ENCODE peak calls at places on chromosomes 6 and 20, in five cellular contexts. Y is lower leg skin; J is activated CD4-positive, alpha-beta T cell treated with anti-CD3 and anti-CD28 coated beads, Interleukin-2, amount 50 U/mL, for 24 hours; A is retina; W is hepatocyte. N is an unnamed sample.

GRCh38 chr6:7414811-7415210 is 25.2 kb downstream of the RIOK1 start:
- DNase-seq in Y (no peak), J (no peak), A (no peak), W (peak; percentile 68), N (no peak)

GRCh38 chr6:132768051-132768517 is 10.4 kb upstream of the VNN2 start:
- DNase-seq in Y (no peak), J (no peak), A (peak; percentile 10), W (peak; percentile 60), N (no peak)

GRCh38 chr6:74166849-74167248 is 470.8 kb downstream of the CD109 start:
- DNase-seq in Y (no peak), J (no peak), A (no peak), W (peak; percentile 11), N (no peak)

GRCh38 chr20:60060006-60060557 is 101.9 kb downstream of the CDH26 start:
- DNase-seq in Y (peak; percentile 70), J (no peak), A (no peak), W (no peak), N (no peak)

GRCh38 chr6:45555981-45556771 is 178.4 kb upstream of the SUPT3H start:
- DNase-seq in Y (no peak), J (no peak), A (peak; percentile 51), W (peak; percentile 37), N (no peak)

GRCh38 chr6:168525926-168526630 is 85.1 kb downstream of the SMOC2 start:
- DNase-seq in Y (peak; percentile 68), J (no peak), A (no peak), W (no peak), N (no peak)

GRCh38 chr6:41047745-41048742 is 5.0 kb upstream of the APOBEC2 start:
- DNase-seq in Y (peak; percentile 62), J (no peak), A (no peak), W (no peak), N (no peak)

GRCh38 chr20:10505320-10506226 is 70.5 kb downstream of the SLX4IP start:
- DNase-seq in Y (no peak), J (no peak), A (no peak), W (peak; percentile 70), N (no peak)

GRCh38 chr6:170224694-170225660 is 65.9 kb downstream of the DLL1 start:
- DNase-seq in Y (peak; percentile 89), J (no peak), A (peak; percentile 63), W (peak; percentile 56), N (no peak)

GRCh38 chr6:144415014-144415413 is 129.9 kb downstream of the UTRN start:
- DNase-seq in Y (no peak), J (no peak), A (no peak), W (peak; percentile 21), N (no peak)

GRCh38 chr6:32972353-32973143 is 4.2 kb downstream of the BRD2 start:
- DNase-seq in Y (peak; percentile 88), J (no peak), A (peak; percentile 92), W (peak; percentile 37), N (no peak)

GRCh38 chr20:40880063-40880715 is 148.4 kb upstream of the TOP1 start:
- DNase-seq in Y (no peak), J (no peak), A (no peak), W (no peak), N (no peak)

GRCh38 chr6:104784884-104785283 is 74.8 kb downstream of the HACE1 start:
- DNase-seq in Y (no peak), J (no peak), A (peak; percentile 9), W (no peak), N (no peak)

GRCh38 chr6:170344631-170345576 is 38.3 kb downstream of the FAM120B start:
- DNase-seq in Y (no peak), J (no peak), A (peak; percentile 3), W (no peak), N (no peak)

GRCh38 chr6:144283781-144284473 is 1.2 kb upstream of the UTRN start:
- DNase-seq in Y (no peak), J (no peak), A (no peak), W (no peak), N (no peak)

GRCh38 chr6:128806274-128806673 is 76.7 kb upstream of the LAMA2 start:
- DNase-seq in Y (no peak), J (no peak), A (no peak), W (no peak), N (no peak)

GRCh38 chr6:138682722-138683521 is 90.6 kb upstream of the CCDC28A start:
- DNase-seq in Y (peak; percentile 89), J (no peak), A (peak; percentile 43), W (no peak), N (no peak)

GRCh38 chr6:72788188-72788587 is 166.3 kb downstream of the KCNQ5 start:
- DNase-seq in Y (no peak), J (no peak), A (no peak), W (no peak), N (no peak)

GRCh38 chr6:8108031-8108660 is 5.8 kb upstream of the EEF1E1 start:
- DNase-seq in Y (no peak), J (no peak), A (no peak), W (peak; percentile 12), N (no peak)

GRCh38 chr6:13422601-13423247 is 64.7 kb downstream of the GFOD1 start:
- DNase-seq in Y (peak; percentile 72), J (no peak), A (no peak), W (no peak), N (no peak)

GRCh38 chr20:54350415-54350814 is 125.0 kb upstream of the DOK5 start:
- DNase-seq in Y (no peak), J (no peak), A (no peak), W (no peak), N (no peak)

GRCh38 chr20:57439432-57439831 is 48.2 kb downstream of the RBM38 start:
- DNase-seq in Y (no peak), J (no peak), A (no peak), W (no peak), N (no peak)

GRCh38 chr20:32582659-32583580 is 2.2 kb downstream of the NOL4L start:
- DNase-seq in Y (peak; percentile 77), J (no peak), A (peak; percentile 70), W (peak; percentile 87), N (no peak)

GRCh38 chr20:36149469-36149868 is 5.1 kb upstream of the EPB41L1 start:
- DNase-seq in Y (no peak), J (no peak), A (no peak), W (no peak), N (no peak)

GRCh38 chr6:31969712-31970603 is 2.0 kb downstream of the DXO start:
- DNase-seq in Y (no peak), J (no peak), A (no peak), W (no peak), N (no peak)

GRCh38 chr6:70310063-70310694 is 7.3 kb upstream of the COL9A1 start:
- DNase-seq in Y (no peak), J (no peak), A (peak; percentile 26), W (peak; percentile 63), N (no peak)

GRCh38 chr6:116444991-116445566 is 16.1 kb upstream of the CALHM6 start:
- DNase-seq in Y (no peak), J (no peak), A (no peak), W (no peak), N (no peak)

GRCh38 chr6:87473419-87473903 is 687 bp downstream of the SLC35A1 start:
- DNase-seq in Y (no peak), J (no peak), A (no peak), W (peak; percentile 75), N (no peak)

GRCh38 chr6:90369024-90369519 is 72.4 kb upstream of the BACH2 start:
- DNase-seq in Y (no peak), J (no peak), A (no peak), W (peak; percentile 93), N (no peak)

GRCh38 chr20:49479785-49480184 is 2.7 kb downstream of the KCNB1 start:
- DNase-seq in Y (no peak), J (no peak), A (no peak), W (no peak), N (no peak)

GRCh38 chr20:12252793-12253192 is 335.1 kb downstream of the BTBD3 start:
- DNase-seq in Y (no peak), J (no peak), A (no peak), W (no peak), N (no peak)

GRCh38 chr6:54810182-54810581 is 36.4 kb upstream of the FAM83B start:
- DNase-seq in Y (no peak), J (no peak), A (no peak), W (no peak), N (no peak)

GRCh38 chr6:156839591-156840001 is 62.4 kb downstream of the ARID1B start:
- DNase-seq in Y (no peak), J (no peak), A (no peak), W (no peak), N (no peak)

GRCh38 chr6:64680446-64680845 is 1026.6 kb downstream of the EYS start:
- DNase-seq in Y (no peak), J (no peak), A (no peak), W (peak; percentile 6), N (no peak)

GRCh38 chr6:105983763-105984162 is 102.4 kb upstream of the PRDM1 start:
- DNase-seq in Y (no peak), J (no peak), A (no peak), W (no peak), N (no peak)

GRCh38 chr20:41407617-41408016 is 41.0 kb upstream of the EMILIN3 start:
- DNase-seq in Y (no peak), J (no peak), A (no peak), W (no peak), N (no peak)

GRCh38 chr6:159760602-159761057 is 1.2 kb upstream of the ACAT2 start:
- DNase-seq in Y (no peak), J (no peak), A (no peak), W (peak; percentile 16), N (no peak)

GRCh38 chr6:137736048-137736846 is 130.8 kb upstream of the TNFAIP3 start:
- DNase-seq in Y (no peak), J (no peak), A (no peak), W (no peak), N (no peak)